ENCODE peak calls at places on chromosomes 6 and 20, in six cellular contexts. A, Y, G, B, W and U are unnamed samples.

GRCh38 chr6:159688977-159689376 is 4.1 kb downstream of the SOD2 start:
- DNase-seq in A (no peak), Y (no peak), G (no peak), B (no peak), W (no peak), U (no peak)

GRCh38 chr20:58261660-58262059 is 33.2 kb upstream of the ANKRD60 start:
- DNase-seq in A (no peak), Y (no peak), G (no peak), B (no peak), W (no peak), U (no peak)

GRCh38 chr20:46365483-46366215 is 40.8 kb downstream of the ELMO2 start:
- DNase-seq in A (no peak), Y (no peak), G (no peak), B (no peak), W (no peak), U (no peak)

GRCh38 chr6:79821859-79822258 is 125.5 kb downstream of the ELOVL4 start:
- DNase-seq in A (no peak), Y (no peak), G (no peak), B (peak), W (no peak), U (no peak)

GRCh38 chr6:26304213-26305096 is 60.5 kb upstream of the BTN3A2 start:
- DNase-seq in A (no peak), Y (no peak), G (no peak), B (peak), W (no peak), U (no peak)

GRCh38 chr6:20712011-20712410 is 177.8 kb downstream of the CDKAL1 start:
- DNase-seq in A (no peak), Y (no peak), G (no peak), B (no peak), W (no peak), U (no peak)

GRCh38 chr20:62367136-62367482 is at the start of gene LAMA5:
- DNase-seq in A (peak), Y (peak), G (no peak), B (peak), W (no peak), U (peak)

GRCh38 chr20:47066484-47067270 is 172.0 kb downstream of the EYA2 start:
- DNase-seq in A (no peak), Y (no peak), G (no peak), B (no peak), W (no peak), U (no peak)

GRCh38 chr6:109052852-109053251 is 41.8 kb downstream of the SESN1 start:
- DNase-seq in A (no peak), Y (no peak), G (no peak), B (no peak), W (no peak), U (no peak)

GRCh38 chr20:60037120-60037499 is 78.9 kb downstream of the CDH26 start:
- DNase-seq in A (no peak), Y (no peak), G (no peak), B (no peak), W (no peak), U (no peak)

GRCh38 chr6:129342243-129342642 is 367.7 kb downstream of the ARHGAP18 start:
- DNase-seq in A (no peak), Y (no peak), G (no peak), B (no peak), W (no peak), U (no peak)

GRCh38 chr6:16206595-16207037 is 31.8 kb upstream of the GMPR start:
- DNase-seq in A (peak), Y (no peak), G (no peak), B (peak), W (no peak), U (no peak)

GRCh38 chr6:150876598-150876997 is 11.1 kb downstream of the MTHFD1L start:
- DNase-seq in A (no peak), Y (no peak), G (no peak), B (no peak), W (no peak), U (no peak)

GRCh38 chr6:63347599-63347998 is 27.8 kb upstream of the LGSN start:
- DNase-seq in A (peak), Y (no peak), G (no peak), B (no peak), W (no peak), U (no peak)

DNA sequence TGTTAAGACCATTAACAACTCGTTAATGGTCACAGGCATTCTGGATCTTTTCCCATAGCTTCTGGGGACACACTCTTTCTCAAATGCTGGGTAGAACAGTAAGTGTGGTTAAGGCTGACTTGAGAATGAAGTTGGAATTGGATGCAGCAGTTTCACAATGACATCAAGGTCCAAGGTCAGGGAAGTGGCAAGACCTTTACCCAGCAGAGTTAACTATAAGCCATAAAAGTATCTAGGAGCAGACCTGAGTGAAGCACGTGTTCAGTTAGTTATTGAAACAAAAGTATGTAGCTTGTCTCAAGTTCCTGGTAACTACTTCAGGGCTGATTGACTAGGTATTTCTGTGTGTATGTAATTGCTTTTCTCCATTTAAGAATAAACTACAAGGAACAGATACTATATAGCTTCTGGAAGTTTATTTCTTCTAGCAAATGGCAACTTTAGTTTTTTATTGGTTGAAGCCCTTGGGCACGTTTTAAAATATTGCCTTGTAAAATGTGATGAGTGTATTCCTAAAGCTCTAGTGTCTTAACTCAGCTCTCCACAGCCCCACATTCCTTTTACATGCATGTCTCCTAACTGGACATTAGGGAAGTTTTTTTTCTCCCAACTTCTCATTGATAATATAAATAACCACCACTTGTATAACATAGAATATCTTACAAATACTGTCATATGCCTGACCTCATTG is 479.0 kb upstream of the CITED2 start:
- DNase-seq in A (peak), Y (no peak), G (no peak), B (no peak), W (no peak), U (no peak)
- TF ChIP-seq POLR2AphosphoS5 in A (no peak), Y (no peak), G (no peak), B (no peak), W (no peak), U (no peak)

GRCh38 chr6:37532122-37532521 is 32.4 kb upstream of the CCDC167 start:
- DNase-seq in A (no peak), Y (no peak), G (no peak), B (no peak), W (no peak), U (no peak)
- TF ChIP-seq TAF1 in A (no peak), Y (no peak), G (no peak), B (no peak), W (no peak), U (no peak)

GRCh38 chr6:156777866-156778614 is 862 bp downstream of the ARID1B start:
- DNase-seq in A (peak), Y (no peak), G (no peak), B (peak), W (no peak), U (peak)
- TF ChIP-seq POLR2A in A (peak), Y (no peak), G (peak), B (peak), W (peak), U (peak)

GRCh38 chr6:35613762-35614161 is 75.0 kb downstream of the FKBP5 start:
- DNase-seq in A (no peak), Y (no peak), G (no peak), B (no peak), W (no peak), U (no peak)

GRCh38 chr6:35611235-35611634 is 77.5 kb downstream of the FKBP5 start:
- DNase-seq in A (no peak), Y (no peak), G (no peak), B (no peak), W (no peak), U (no peak)

GRCh38 chr6:35605600-35605999 is 83.1 kb downstream of the FKBP5 start:
- DNase-seq in A (no peak), Y (no peak), G (no peak), B (no peak), W (no peak), U (no peak)

GRCh38 chr6:35607517-35608233 is 81.0 kb downstream of the FKBP5 start:
- DNase-seq in A (no peak), Y (no peak), G (no peak), B (no peak), W (no peak), U (no peak)

DNA sequence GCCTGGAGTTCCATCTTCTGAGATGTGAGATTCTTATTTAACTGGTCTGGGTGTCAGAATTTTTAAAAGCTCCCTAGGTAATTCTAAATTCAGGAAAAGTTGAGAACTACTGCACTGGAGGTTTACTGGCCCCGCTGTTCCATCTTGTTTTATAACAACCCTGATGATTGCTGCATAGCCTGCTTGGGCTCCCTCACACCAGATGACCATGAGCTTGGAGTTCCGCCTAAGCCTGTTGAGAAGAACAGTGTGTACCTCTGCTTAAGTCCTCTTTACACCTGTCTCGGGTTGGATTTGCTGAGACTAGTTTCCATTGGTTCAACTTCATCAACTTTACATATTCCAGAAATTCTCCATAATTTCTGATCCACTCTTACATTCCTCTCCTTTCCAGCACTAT is 77.9 kb downstream of the FKBP5 start:
- DNase-seq in A (no peak), Y (no peak), G (no peak), B (no peak), W (no peak), U (no peak)
- TF ChIP-seq POLR2AphosphoS5 in A (no peak), Y (no peak), G (no peak), B (no peak), W (no peak), U (no peak)

GRCh38 chr6:34810936-34811632 is 19.2 kb downstream of the BLTP3A start:
- DNase-seq in A (peak), Y (no peak), G (peak), B (no peak), W (no peak), U (no peak)
- TF ChIP-seq TAF1 in A (no peak), Y (no peak), G (no peak), B (no peak), W (no peak), U (no peak)

DNA sequence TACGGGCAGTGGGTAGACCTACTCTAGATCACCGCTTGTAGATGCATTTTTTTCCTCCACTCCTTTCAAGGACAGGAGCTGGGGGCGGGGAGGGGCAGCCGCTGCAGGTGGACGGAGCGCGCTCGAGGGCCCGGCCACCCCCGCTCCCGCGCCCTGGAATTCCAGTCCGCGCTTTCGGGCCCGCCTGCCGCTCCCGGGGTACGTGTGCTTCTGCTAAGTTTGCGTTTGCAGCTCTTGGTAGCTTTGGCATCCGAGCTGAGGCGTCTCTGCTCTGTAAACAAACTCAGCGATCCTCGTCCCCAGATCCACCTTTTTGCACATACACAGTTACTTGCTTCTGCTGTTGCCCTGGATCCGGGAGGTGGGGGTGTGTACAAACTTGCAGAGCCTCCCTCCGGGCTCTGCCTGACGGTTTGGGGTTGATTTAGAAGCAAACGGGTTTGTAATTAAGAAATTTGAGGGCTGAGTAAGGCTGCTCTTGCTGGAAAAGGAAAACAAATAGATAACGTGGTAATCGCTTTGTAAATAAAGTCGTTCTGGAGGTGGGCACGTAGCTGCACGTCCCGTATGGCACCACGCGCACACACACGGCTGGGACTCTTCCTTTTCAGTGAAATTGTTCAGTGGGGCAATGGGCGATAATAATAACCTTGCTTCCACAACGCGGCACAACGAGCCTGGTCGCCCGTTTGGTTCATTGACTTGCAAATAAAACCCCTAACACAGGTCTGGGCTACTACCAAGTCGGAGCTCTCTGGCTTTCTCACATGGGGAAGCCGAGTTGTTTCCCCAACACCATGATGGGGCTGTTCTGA is 998 bp upstream of the CITED2 start:
- DNase-seq in A (peak), Y (peak), G (peak), B (peak), W (peak), U (peak)
- TF ChIP-seq POLR2A in A (peak), Y (peak), G (peak), B (peak), W (peak), U (no peak)

GRCh38 chr6:157649311-157650260 is 173.5 kb upstream of the SNX9 start:
- DNase-seq in A (no peak), Y (no peak), G (no peak), B (no peak), W (no peak), U (no peak)

GRCh38 chr6:157646012-157646411 is 177.0 kb upstream of the SNX9 start:
- DNase-seq in A (no peak), Y (no peak), G (no peak), B (no peak), W (no peak), U (no peak)

GRCh38 chr6:157648561-157648960 is 174.5 kb upstream of the SNX9 start:
- DNase-seq in A (no peak), Y (no peak), G (no peak), B (no peak), W (no peak), U (no peak)

GRCh38 chr6:157645201-157645795 is 177.7 kb upstream of the SNX9 start:
- DNase-seq in A (no peak), Y (no peak), G (no peak), B (no peak), W (no peak), U (no peak)

DNA sequence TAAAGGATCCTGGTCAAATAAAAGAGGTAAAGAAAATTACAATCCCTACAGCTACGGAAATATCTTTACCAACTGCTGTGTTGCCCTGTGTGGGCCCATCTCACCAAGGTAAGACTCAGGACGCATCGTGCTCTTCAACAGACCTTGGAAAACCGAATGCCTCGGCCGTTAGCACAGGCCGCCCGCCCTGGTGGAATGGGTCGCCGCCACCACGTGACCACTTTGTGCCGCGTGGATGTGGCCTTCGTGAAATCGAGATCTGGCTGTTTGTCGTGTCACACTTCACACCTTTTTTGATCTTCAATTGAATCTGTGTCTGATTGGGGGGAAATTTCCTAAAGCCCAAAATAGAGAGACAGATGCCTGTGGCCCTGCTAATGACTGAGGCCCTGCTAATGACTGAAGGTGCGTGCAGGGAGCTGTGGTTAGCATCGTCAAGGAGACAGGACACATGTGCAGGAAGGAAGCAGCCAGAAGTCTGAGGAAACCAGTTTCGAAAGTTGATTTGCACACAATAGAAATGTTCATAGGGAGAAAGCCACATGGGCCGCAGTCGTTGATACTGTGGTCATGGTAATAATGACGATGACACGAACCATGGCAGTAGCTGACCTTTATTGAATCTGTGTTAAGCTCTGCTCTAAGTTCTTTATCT is 175.7 kb upstream of the SNX9 start:
- DNase-seq in A (no peak), Y (no peak), G (no peak), B (no peak), W (no peak), U (no peak)
- TF ChIP-seq POLR2AphosphoS5 in A (no peak), Y (no peak), G (no peak), B (no peak), W (no peak), U (no peak)

GRCh38 chr6:25173951-25174474 is 105.2 kb upstream of the CARMIL1 start:
- DNase-seq in A (peak), Y (no peak), G (no peak), B (no peak), W (no peak), U (no peak)
- TF ChIP-seq TAF1 in A (no peak), Y (no peak), G (no peak), B (no peak), W (no peak), U (no peak)

DNA sequence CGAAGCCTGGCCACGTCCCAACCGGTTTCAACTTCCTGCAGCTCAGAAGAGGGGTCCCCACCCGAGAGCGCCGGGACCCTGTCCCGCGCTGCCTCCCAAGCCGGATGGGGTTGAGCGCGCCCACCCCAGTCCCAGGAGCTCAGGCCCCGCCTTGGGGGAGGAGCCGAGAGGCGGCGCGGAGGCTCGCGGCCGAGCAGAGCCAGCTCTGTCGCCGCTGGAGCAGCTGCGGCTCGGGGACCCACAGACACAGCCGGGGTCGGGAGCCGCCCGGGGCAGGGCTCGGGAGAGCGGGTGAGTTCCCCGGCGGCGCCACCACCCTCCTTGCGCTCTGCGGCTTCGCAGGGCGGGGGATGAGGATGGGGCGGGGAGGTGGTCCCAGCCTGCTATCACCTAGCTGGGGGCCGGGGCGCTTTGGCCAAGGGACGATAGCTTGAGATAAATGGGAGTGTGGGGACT is at the start of gene PPP1R16B:
- DNase-seq in A (no peak), Y (peak), G (no peak), B (peak), W (no peak), U (peak)
- TF ChIP-seq POLR2A in A (no peak), Y (peak), G (peak), B (peak), W (no peak), U (peak)